ENCODE peak calls at places on chromosome 18, in four cellular contexts. D is H9, Q is IMR-90, T is H1. G is an unnamed sample. For H3K4me1, the result is how much of the 10 kb centered on the place peaks cover.

GRCh38 chr18:50277935-50278334 is 3.4 kb downstream of the MBD1 start:
- DNase-seq in D (no peak), Q (peak), T (no peak), G (no peak)

GRCh38 chr18:32956591-32957310 is 183.9 kb upstream of the KLHL14 start:
- DNase-seq in D (peak), Q (peak), T (no peak), G (peak)

GRCh38 chr18:57008001-57008686 is 138.7 kb upstream of the BOD1L2 start:
- DNase-seq in D (peak), Q (no peak), T (no peak), G (no peak)

GRCh38 chr18:27931563-27931962 is 245.4 kb downstream of the CDH2 start:
- DNase-seq in D (no peak), Q (no peak), T (no peak), G (no peak)

GRCh38 chr18:5295231-5295920 is at the start of gene ZBTB14:
- DNase-seq in D (peak), Q (peak), T (no peak), G (peak)

GRCh38 chr18:66560092-66560491 is 43.8 kb downstream of the CDH19 start:
- DNase-seq in D (no peak), Q (no peak), T (no peak), G (peak)

GRCh38 chr18:58893388-58894099 is 28.9 kb downstream of the ZNF532 start:
- DNase-seq in D (no peak), Q (peak), T (no peak), G (no peak)

GRCh38 chr18:27749189-27749588 is 427.7 kb downstream of the CDH2 start:
- DNase-seq in D (no peak), Q (no peak), T (no peak), G (no peak)

GRCh38 chr18:45723921-45724320 is at the start of gene SLC14A1:
- DNase-seq in D (no peak), Q (no peak), T (no peak), G (no peak)

GRCh38 chr18:35121038-35121437 is 79.8 kb downstream of the MAPRE2 start:
- DNase-seq in D (no peak), Q (no peak), T (no peak), G (no peak)

GRCh38 chr18:59145055-59145454 is 5.4 kb downstream of the SEC11C start:
- DNase-seq in D (no peak), Q (no peak), T (no peak), G (no peak)

GRCh38 chr18:27017901-27018500 is 152.5 kb upstream of the AQP4 start:
- DNase-seq in D (no peak), Q (no peak), T (no peak), G (peak)

GRCh38 chr18:44799422-44800421 is 119.0 kb downstream of the SETBP1 start:
- DNase-seq in D (no peak), Q (no peak), T (no peak), G (no peak)

GRCh38 chr18:9516437-9517064 is 41.2 kb downstream of the RALBP1 start:
- DNase-seq in D (no peak), Q (peak), T (no peak), G (peak)

GRCh38 chr18:23888880-23889279 is 125.7 kb upstream of the TTC39C start:
- DNase-seq in D (no peak), Q (no peak), T (no peak), G (no peak)

GRCh38 chr18:76499596-76500340 is 4.7 kb upstream of the ZNF516 start:
- DNase-seq in D (no peak), Q (no peak), T (no peak), G (no peak)

GRCh38 chr18:76099931-76100457 is 395.0 kb downstream of the ZNF516 start:
- DNase-seq in D (no peak), Q (no peak), T (no peak), G (peak)

GRCh38 chr18:51621103-51621969 is 423.9 kb upstream of the MEX3C start:
- DNase-seq in D (peak), Q (no peak), T (peak), G (peak)

GRCh38 chr18:40851014-40851429 is 1104.0 kb upstream of the PIK3C3 start:
- DNase-seq in D (no peak), Q (peak), T (no peak), G (no peak)

GRCh38 chr18:23648456-23648855 is 14.3 kb downstream of the ANKRD29 start:
- DNase-seq in D (no peak), Q (no peak), T (no peak), G (no peak)

GRCh38 chr18:69948919-69949537 is 1.4 kb upstream of the CD226 start:
- DNase-seq in D (no peak), Q (peak), T (no peak), G (peak)

GRCh38 chr18:32618501-32618985 is 147.9 kb upstream of the GAREM1 start:
- DNase-seq in D (no peak), Q (no peak), T (no peak), G (peak)

GRCh38 chr18:55314031-55314430 is 274.0 kb downstream of the TCF4 start:
- DNase-seq in D (no peak), Q (no peak), T (no peak), G (no peak)

GRCh38 chr18:76459687-76460350 is 35.2 kb downstream of the ZNF516 start:
- DNase-seq in D (peak), Q (peak), T (no peak), G (peak)

GRCh38 chr18:28078849-28079248 is 98.1 kb downstream of the CDH2 start:
- DNase-seq in D (no peak), Q (peak), T (no peak), G (peak)

GRCh38 chr18:63198868-63199742 is 120.5 kb downstream of the BCL2 start:
- DNase-seq in D (no peak), Q (no peak), T (no peak), G (no peak)
- H3K4me1 ChIP-seq in D (under half), Q (under half), T (under half), G (under half)

GRCh38 chr18:78645216-78645615 is 334.4 kb upstream of the SALL3 start:
- DNase-seq in D (no peak), Q (no peak), T (no peak), G (no peak)
- H3K56ac ChIP-seq in D (no peak), Q (no peak), T (no peak), G (no peak)

GRCh38 chr18:12882416-12882815 is 1.6 kb downstream of the PTPN2 start:
- DNase-seq in D (no peak), Q (peak), T (no peak), G (no peak)
- H3K4me1 ChIP-seq in D (under half), Q (under half), T (under half), G (under half)

GRCh38 chr18:73626859-73627258 is 520.8 kb downstream of the FBXO15 start:
- DNase-seq in D (no peak), Q (no peak), T (no peak), G (no peak)
- H3K56ac ChIP-seq in D (no peak), Q (no peak), T (no peak), G (no peak)

GRCh38 chr18:48900469-48900868 is 50.3 kb downstream of the SMAD7 start:
- DNase-seq in D (no peak), Q (no peak), T (no peak), G (no peak)

GRCh38 chr18:48902856-48903601 is 47.7 kb downstream of the SMAD7 start:
- DNase-seq in D (peak), Q (peak), T (no peak), G (no peak)

GRCh38 chr18:48899558-48900174 is 51.1 kb downstream of the SMAD7 start:
- DNase-seq in D (no peak), Q (no peak), T (no peak), G (no peak)

GRCh38 chr18:48902023-48902855 is 48.5 kb downstream of the SMAD7 start:
- DNase-seq in D (peak), Q (peak), T (no peak), G (no peak)

DNA sequence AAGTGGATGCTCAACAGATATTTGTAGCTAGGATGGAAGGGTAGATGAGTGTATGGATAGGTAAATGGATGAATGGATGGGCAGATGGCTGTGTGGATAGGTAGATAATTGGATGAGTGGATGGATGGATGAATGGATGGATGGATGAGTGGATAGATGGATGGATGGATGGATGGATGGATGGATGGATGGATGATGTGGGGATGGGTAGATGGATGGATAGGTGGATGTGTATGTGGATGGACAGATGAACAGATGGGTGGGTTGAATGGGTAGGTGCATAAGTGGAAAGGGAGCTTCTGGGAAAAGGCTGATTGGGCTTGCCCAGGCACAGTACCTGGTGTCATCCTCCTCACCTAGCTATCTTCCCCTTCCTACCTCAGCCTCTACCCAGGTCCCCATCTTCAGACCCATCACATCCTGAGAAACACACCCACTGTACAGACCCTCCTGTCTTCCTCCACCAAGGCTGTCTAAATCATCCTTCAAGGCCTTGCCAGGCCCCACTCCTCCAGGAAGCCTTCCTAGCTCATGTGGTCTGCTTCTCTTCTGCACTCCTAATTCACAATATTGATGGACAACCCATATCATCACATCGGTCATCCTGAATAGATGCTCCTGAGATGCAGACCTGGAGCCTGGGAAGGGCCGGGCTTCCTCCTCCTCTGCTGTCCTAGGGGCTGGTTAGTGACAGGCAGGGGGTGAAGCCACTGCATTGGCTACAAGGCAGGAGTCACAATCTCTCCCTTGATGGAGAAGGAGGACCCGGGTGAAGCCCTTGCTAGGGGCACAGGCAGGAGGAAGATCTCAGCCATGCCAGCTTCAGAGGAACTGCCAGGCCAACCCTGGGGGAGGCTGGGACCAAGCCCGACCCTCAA is 49.4 kb downstream of the SMAD7 start:
- DNase-seq in D (no peak), Q (no peak), T (no peak), G (no peak)
- H3K4me1 ChIP-seq in D (under half), Q (under half), T (under half), G (under half)

G was measured in mesendoderm.